ENCODE peak calls at places on chromosomes 11 and 22, in four cellular contexts. One of them, this sample, is unnamed.

GRCh38 chr22:42064629-42065028 is 6.0 kb downstream of the NAGA start:
- DNase-seq in ovary: no peak
- DNase-seq in GM18507: no peak
- DNase-seq in NCI-H2107: no peak
- DNase-seq in this sample: no peak

GRCh38 chr22:23246982-23247766 is 66.9 kb downstream of the BCR start:
- DNase-seq in ovary: no peak
- DNase-seq in GM18507: no peak
- DNase-seq in NCI-H2107: no peak
- DNase-seq in this sample: no peak

GRCh38 chr11:73143126-73143838 is 1.2 kb upstream of the FCHSD2 start:
- DNase-seq in ovary: peak
- DNase-seq in GM18507: no peak
- DNase-seq in NCI-H2107: peak
- DNase-seq in this sample: peak

GRCh38 chr22:42468841-42469240 is 36.6 kb upstream of the NFAM1 start:
- DNase-seq in ovary: no peak
- DNase-seq in GM18507: no peak
- DNase-seq in NCI-H2107: no peak
- DNase-seq in this sample: no peak

GRCh38 chr22:19679476-19680099 is 34.7 kb upstream of the SEPTIN5 start:
- DNase-seq in ovary: peak
- DNase-seq in GM18507: no peak
- DNase-seq in NCI-H2107: no peak
- DNase-seq in this sample: no peak

GRCh38 chr11:103618532-103618931 is 417.9 kb upstream of the DDI1 start:
- DNase-seq in ovary: no peak
- DNase-seq in GM18507: no peak
- DNase-seq in NCI-H2107: no peak
- DNase-seq in this sample: no peak

GRCh38 chr11:128716661-128717210 is 22.9 kb downstream of the FLI1 start:
- DNase-seq in ovary: no peak
- DNase-seq in GM18507: no peak
- DNase-seq in NCI-H2107: no peak
- DNase-seq in this sample: no peak

GRCh38 chr22:29268511-29269229 is 602 bp downstream of the EWSR1 start:
- DNase-seq in ovary: peak
- DNase-seq in GM18507: no peak
- DNase-seq in NCI-H2107: no peak
- DNase-seq in this sample: peak

GRCh38 chr11:131470526-131470925 is 100.1 kb downstream of the NTM start:
- DNase-seq in ovary: no peak
- DNase-seq in GM18507: no peak
- DNase-seq in NCI-H2107: no peak
- DNase-seq in this sample: no peak

GRCh38 chr11:68666854-68667253 is 17.5 kb upstream of the GAL start:
- DNase-seq in ovary: no peak
- DNase-seq in GM18507: no peak
- DNase-seq in NCI-H2107: no peak
- DNase-seq in this sample: no peak

GRCh38 chr22:20550851-20551744 is 43.7 kb downstream of the MED15 start:
- DNase-seq in ovary: peak
- DNase-seq in GM18507: no peak
- DNase-seq in NCI-H2107: no peak
- DNase-seq in this sample: peak

GRCh38 chr11:33842236-33842915 is 49.5 kb downstream of the LMO2 start:
- DNase-seq in ovary: no peak
- DNase-seq in GM18507: no peak
- DNase-seq in NCI-H2107: peak
- DNase-seq in this sample: no peak

GRCh38 chr11:34417203-34417602 is 21.5 kb upstream of the CAT start:
- DNase-seq in ovary: no peak
- DNase-seq in GM18507: no peak
- DNase-seq in NCI-H2107: no peak
- DNase-seq in this sample: no peak

GRCh38 chr22:44003776-44004460 is 20.2 kb upstream of the PARVB start:
- DNase-seq in ovary: no peak
- DNase-seq in GM18507: no peak
- DNase-seq in NCI-H2107: no peak
- DNase-seq in this sample: no peak

GRCh38 chr11:96275807-96276594 is 67.0 kb downstream of the MAML2 start:
- DNase-seq in ovary: no peak
- DNase-seq in GM18507: no peak
- DNase-seq in NCI-H2107: no peak
- DNase-seq in this sample: no peak

GRCh38 chr11:73187854-73188253 is 30.2 kb upstream of the P2RY2 start:
- DNase-seq in ovary: no peak
- DNase-seq in GM18507: no peak
- DNase-seq in NCI-H2107: no peak
- DNase-seq in this sample: no peak

GRCh38 chr11:61949169-61950034 is 749 bp upstream of the BEST1 start:
- DNase-seq in ovary: peak
- DNase-seq in GM18507: no peak
- DNase-seq in NCI-H2107: peak
- DNase-seq in this sample: peak

GRCh38 chr11:78318733-78319132 is 98.9 kb downstream of the GAB2 start:
- DNase-seq in ovary: no peak
- DNase-seq in GM18507: no peak
- DNase-seq in NCI-H2107: no peak
- DNase-seq in this sample: no peak

GRCh38 chr11:18419040-18419439 is 6.9 kb downstream of the LDHC start:
- DNase-seq in ovary: no peak
- DNase-seq in GM18507: no peak
- DNase-seq in NCI-H2107: no peak
- DNase-seq in this sample: no peak

GRCh38 chr11:12862761-12863469 is 146.2 kb upstream of the RASSF10 start:
- DNase-seq in ovary: peak
- DNase-seq in GM18507: no peak
- DNase-seq in NCI-H2107: no peak
- DNase-seq in this sample: no peak

GRCh38 chr22:22060200-22061084 is 77.9 kb upstream of the TOP3B start:
- DNase-seq in ovary: peak
- DNase-seq in GM18507: peak
- DNase-seq in NCI-H2107: no peak
- DNase-seq in this sample: peak

This sample was measured in KBM-7.